ENCODE peak calls at places on chromosomes 16 and 17, in seven cellular contexts. C is keratinocyte, J is WERI-Rb-1, V is body of pancreas, P is endothelial cell of umbilical vein, T is cardiac muscle cell, A is thyroid gland. X is an unnamed sample.

GRCh38 chr17:27538156-27538955 is 82.1 kb downstream of the KSR1 start:
- DNase-seq in C (no peak), V (no peak), J (no peak), T (no peak), A (no peak), P (no peak), X (no peak)

GRCh38 chr17:21239680-21240374 is 13.4 kb downstream of the NATD1 start:
- DNase-seq in P (no peak), T (peak; percentile 52), A (no peak), J (no peak), V (no peak), C (no peak), X (no peak)

GRCh38 chr17:59121901-59122480 is 15.3 kb upstream of the TRIM37 start:
- DNase-seq in A (no peak), C (no peak), P (no peak), T (no peak), J (no peak), V (no peak), X (no peak)

GRCh38 chr17:29867643-29868181 is 62.3 kb downstream of the SSH2 start:
- DNase-seq in P (peak; percentile 40), J (no peak), T (no peak), C (no peak), A (no peak), V (no peak), X (no peak)

GRCh38 chr16:11312718-11313492 is 31.8 kb upstream of the PRM1 start:
- DNase-seq in V (peak; percentile 69), P (no peak), T (peak; percentile 65), J (no peak), A (peak; percentile 73), C (no peak), X (no peak)

GRCh38 chr17:83145831-83146230 is 66.4 kb downstream of the METRNL start:
- DNase-seq in V (no peak), J (no peak), P (no peak), C (no peak), A (no peak), T (no peak), X (no peak)

GRCh38 chr16:14219983-14220382 is 148.9 kb downstream of the MRTFB start:
- DNase-seq in P (no peak), J (no peak), V (no peak), T (no peak), C (no peak), A (no peak), X (no peak)

GRCh38 chr17:14741516-14741915 is 440.6 kb downstream of the HS3ST3B1 start:
- DNase-seq in J (peak; percentile 50), V (no peak), P (no peak), A (no peak), T (peak; percentile 29), C (no peak), X (no peak)

GRCh38 chr16:53429221-53429943 is 4.9 kb upstream of the RBL2 start:
- DNase-seq in A (peak; percentile 79), J (no peak), C (no peak), P (peak; percentile 10), V (peak; percentile 38), T (peak; percentile 84), X (no peak)

GRCh38 chr17:4788807-4789700 is at the start of gene GLTPD2:
- DNase-seq in A (no peak), C (no peak), T (peak; percentile 11), P (no peak), J (no peak), V (peak; percentile 10), X (no peak)

GRCh38 chr16:45454-45853 is 8.0 kb downstream of the POLR3K start:
- DNase-seq in V (no peak), P (no peak), J (peak; percentile 70), A (no peak), T (no peak), C (no peak), X (no peak)

GRCh38 chr17:73099504-73099903 is 7.0 kb upstream of the SLC39A11 start:
- DNase-seq in C (no peak), J (no peak), T (no peak), A (no peak), P (no peak), V (no peak), X (no peak)

GRCh38 chr17:51645056-51645455 is 384.7 kb downstream of the UTP18 start:
- DNase-seq in V (no peak), T (no peak), J (no peak), A (no peak), C (no peak), P (no peak), X (no peak)

DNA sequence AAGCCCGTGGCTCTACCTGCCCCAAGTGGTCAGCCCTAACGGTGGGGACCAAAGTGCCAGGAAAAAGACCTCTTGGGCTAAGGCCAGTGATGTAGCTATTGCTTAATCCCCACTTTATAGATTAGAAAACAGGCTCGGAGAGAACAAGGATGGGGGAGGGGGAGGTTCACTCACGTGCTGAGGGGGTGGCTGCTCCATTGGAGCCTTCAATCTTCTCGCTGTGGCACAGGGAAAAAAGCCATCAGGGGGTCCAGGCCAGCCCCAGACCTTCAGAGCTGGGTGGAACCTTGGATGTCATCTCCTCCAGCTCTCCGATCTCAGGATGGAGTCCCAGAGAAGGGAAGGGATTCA is 45.9 kb downstream of the SRCIN1 start:
- DNase-seq in T (peak; percentile 30), J (peak; percentile 74), P (no peak), A (no peak), C (no peak), V (no peak), X (no peak)
- H3K27me3 ChIP-seq in T (peaks cover 66% of the 10 kb centered on the region), J (no peaks in the 10 kb centered on the region), P (peaks cover 62% of the 10 kb centered on the region), A (peaks cover 4% of the 10 kb centered on the region), C (peaks cover 47% of the 10 kb centered on the region), V (peaks cover 27% of the 10 kb centered on the region), X (no peaks in the 10 kb centered on the region)

GRCh38 chr16:65779196-65779595 is 587.3 kb upstream of the CDH5 start:
- DNase-seq in P (no peak), V (no peak), T (no peak), C (no peak), A (no peak), J (no peak), X (no peak)

GRCh38 chr16:65783709-65784474 is 582.6 kb upstream of the CDH5 start:
- DNase-seq in C (no peak), V (no peak), P (peak; percentile 29), T (peak; percentile 36), J (no peak), A (no peak), X (no peak)

GRCh38 chr16:65781855-65782254 is 584.6 kb upstream of the CDH5 start:
- DNase-seq in A (no peak), P (peak; percentile 2), T (no peak), C (no peak), J (no peak), V (no peak), X (no peak)

GRCh38 chr16:65781363-65781762 is 585.1 kb upstream of the CDH5 start:
- DNase-seq in T (peak; percentile 36), J (no peak), A (no peak), C (no peak), V (no peak), P (peak; percentile 61), X (no peak)

GRCh38 chr16:65782537-65783290 is 583.8 kb upstream of the CDH5 start:
- DNase-seq in C (peak; percentile 17), A (no peak), V (peak; percentile 16), J (no peak), P (peak; percentile 42), T (peak; percentile 90), X (no peak)
- H3K4me3 ChIP-seq in C (no peak overlapping the region), A (no peak overlapping the region), V (no peak overlapping the region), J (no peak overlapping the region), P (no peak overlapping the region), T (no peak overlapping the region), X (no peak overlapping the region)

GRCh38 chr16:49682577-49683165 is 173.2 kb downstream of the ZNF423 start:
- DNase-seq in C (no peak), V (no peak), P (no peak), A (no peak), T (no peak), J (no peak), X (no peak)

GRCh38 chr16:49687603-49688002 is 168.3 kb downstream of the ZNF423 start:
- DNase-seq in P (no peak), C (no peak), A (no peak), J (no peak), T (no peak), V (no peak), X (no peak)

GRCh38 chr16:49681449-49681848 is 174.5 kb downstream of the ZNF423 start:
- DNase-seq in T (no peak), V (no peak), P (no peak), J (no peak), A (no peak), C (no peak), X (no peak)

GRCh38 chr16:49688298-49688697 is 167.6 kb downstream of the ZNF423 start:
- DNase-seq in J (no peak), V (no peak), C (no peak), P (no peak), T (no peak), A (no peak), X (no peak)

DNA sequence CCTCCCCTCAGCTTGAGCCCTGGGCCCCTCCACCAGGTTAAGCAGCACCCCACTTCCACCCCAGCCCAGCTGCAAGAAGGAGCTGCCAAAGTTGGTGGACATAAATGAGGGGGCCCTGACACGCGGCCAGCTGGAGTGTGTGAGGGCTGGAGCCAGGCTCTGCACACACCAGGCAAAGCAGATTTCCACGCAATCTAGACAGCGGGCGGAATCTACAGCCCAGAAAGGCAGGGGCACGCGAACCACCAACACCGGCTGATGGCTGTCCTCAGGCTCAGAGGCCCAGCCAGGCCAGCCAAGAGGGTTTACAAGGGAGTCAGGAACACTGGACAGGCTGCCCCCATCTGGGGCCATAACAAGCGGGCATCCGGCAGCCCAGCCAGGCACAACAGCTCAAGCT is 171.2 kb downstream of the ZNF423 start:
- DNase-seq in P (no peak), J (no peak), T (no peak), A (no peak), C (no peak), V (no peak), X (no peak)
- H3K27me3 ChIP-seq in P (no peaks in the 10 kb centered on the region), J (no peaks in the 10 kb centered on the region), T (no peaks in the 10 kb centered on the region), A (no peaks in the 10 kb centered on the region), C (no peaks in the 10 kb centered on the region), V (no peaks in the 10 kb centered on the region), X (no peaks in the 10 kb centered on the region)

GRCh38 chr16:69073181-69073669 is 32.2 kb upstream of the HAS3 start:
- DNase-seq in J (no peak), C (peak; percentile 92), P (peak; percentile 38), A (no peak), V (no peak), T (peak; percentile 80), X (no peak)

GRCh38 chr16:69071036-69071435 is 34.4 kb upstream of the HAS3 start:
- DNase-seq in J (no peak), V (no peak), T (no peak), C (no peak), P (no peak), A (no peak), X (no peak)

GRCh38 chr16:69077251-69077650 is 28.2 kb upstream of the HAS3 start:
- DNase-seq in T (no peak), C (no peak), J (no peak), V (no peak), P (no peak), A (peak; percentile 88), X (no peak)

GRCh38 chr16:69069504-69069903 is 35.9 kb upstream of the HAS3 start:
- DNase-seq in V (no peak), C (no peak), J (no peak), P (no peak), A (no peak), T (no peak), X (no peak)

DNA sequence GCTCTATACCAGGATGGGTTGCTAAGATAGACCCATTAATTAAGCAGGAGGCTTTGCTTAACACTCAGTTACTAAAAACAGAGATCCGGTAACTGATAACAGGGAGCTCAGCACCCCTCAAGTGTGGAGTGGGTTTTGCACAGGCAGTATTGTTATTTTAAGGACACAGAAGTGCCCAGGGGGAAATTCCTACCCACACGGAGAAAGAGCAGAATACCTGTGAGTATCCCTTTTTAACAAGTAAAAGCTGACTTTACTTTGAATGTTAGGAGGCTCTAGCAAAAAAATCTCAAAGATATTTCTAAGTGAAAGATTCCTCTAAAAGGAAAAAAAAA is 32.8 kb upstream of the HAS3 start:
- DNase-seq in V (no peak), J (no peak), C (no peak), P (no peak), A (peak; percentile 51), T (no peak), X (no peak)
- H3K4me3 ChIP-seq in V (no peak overlapping the region), J (no peak overlapping the region), C (no peak overlapping the region), P (no peak overlapping the region), A (no peak overlapping the region), T (no peak overlapping the region), X (no peak overlapping the region)